ENCODE peak calls at places on chromosomes 6 and 20, in five cellular contexts. D is B cell, X is MM.1S, J is lower lobe of right lung, B is A549. K is an unnamed sample.

GRCh38 chr6:109258129-109258528 is 124.1 kb downstream of the CD164 start:
- DNase-seq in J (no peak), B (no peak), X (no peak), D (no peak), K (no peak)

GRCh38 chr20:19288061-19288460 is 75.6 kb downstream of the SLC24A3 start:
- DNase-seq in X (no peak), B (no peak), J (no peak), D (no peak), K (no peak)

GRCh38 chr6:9795880-9796279 is 619.0 kb downstream of the TFAP2A start:
- DNase-seq in J (no peak), B (no peak), D (no peak), X (no peak), K (no peak)

GRCh38 chr20:3710703-3711417 is 1.5 kb downstream of the SIGLEC1 start:
- DNase-seq in J (peak), X (peak), B (peak), D (peak), K (peak)

GRCh38 chr20:50876816-50877215 is 54.4 kb downstream of the ADNP start:
- DNase-seq in J (no peak), D (no peak), X (no peak), B (no peak), K (peak)

GRCh38 chr6:154380733-154381132 is 24.1 kb upstream of the IPCEF1 start:
- DNase-seq in D (no peak), B (no peak), X (no peak), J (no peak), K (no peak)

GRCh38 chr6:157946865-157947532 is 34.7 kb upstream of the SYNJ2 start:
- DNase-seq in B (no peak), D (no peak), J (no peak), X (peak), K (no peak)

GRCh38 chr6:121645100-121645745 is 209.8 kb downstream of the GJA1 start:
- DNase-seq in D (no peak), J (no peak), X (no peak), B (no peak), K (no peak)

GRCh38 chr6:161374971-161375873 is 101.4 kb upstream of the AGPAT4 start:
- DNase-seq in D (no peak), X (peak), B (no peak), J (peak), K (no peak)

GRCh38 chr6:169654590-169655391 is 47.0 kb downstream of the WDR27 start:
- DNase-seq in J (peak), D (no peak), B (no peak), X (no peak), K (no peak)

GRCh38 chr20:62733250-62733842 is 24.7 kb downstream of the NTSR1 start:
- DNase-seq in B (no peak), D (no peak), J (peak), X (no peak), K (no peak)

GRCh38 chr6:56573142-56573541 is 69.5 kb downstream of the DST start:
- DNase-seq in J (no peak), X (no peak), B (no peak), D (no peak), K (no peak)

GRCh38 chr6:29861521-29862255 is 34.1 kb downstream of the HLA-G start:
- DNase-seq in J (no peak), B (no peak), D (no peak), X (no peak), K (no peak)

GRCh38 chr6:158707120-158707519 is 57.3 kb downstream of the SYTL3 start:
- DNase-seq in J (peak), D (no peak), X (no peak), B (peak), K (no peak)

GRCh38 chr6:149064026-149065017 is 253.2 kb upstream of the TAB2 start:
- DNase-seq in B (no peak), J (no peak), X (no peak), D (no peak), K (no peak)

GRCh38 chr6:42523158-42523814 is 40.5 kb upstream of the UBR2 start:
- DNase-seq in B (no peak), X (no peak), D (no peak), J (no peak), K (no peak)

GRCh38 chr6:135163440-135163738 is 17.7 kb upstream of the MYB start:
- DNase-seq in X (peak), D (no peak), B (no peak), J (no peak), K (no peak)

GRCh38 chr6:126195625-126196236 is 144.2 kb upstream of the CENPW start:
- DNase-seq in J (no peak), B (no peak), X (no peak), D (no peak), K (no peak)

GRCh38 chr20:25220021-25220730 is 24.7 kb downstream of the ENTPD6 start:
- DNase-seq in J (no peak), D (no peak), X (no peak), B (no peak), K (no peak)

GRCh38 chr6:128600397-128600951 is 80.1 kb upstream of the PTPRK start:
- DNase-seq in D (no peak), J (no peak), B (peak), X (peak), K (no peak)

GRCh38 chr6:153729189-153729588 is 309.9 kb upstream of the OPRM1 start:
- DNase-seq in J (no peak), X (no peak), D (no peak), B (no peak), K (no peak)

GRCh38 chr6:45532626-45533258 is 155.0 kb upstream of the SUPT3H start:
- DNase-seq in D (no peak), X (no peak), J (no peak), B (no peak), K (no peak)

GRCh38 chr6:28252507-28252975 is 472 bp upstream of the ZKSCAN4 start:
- DNase-seq in B (no peak), X (no peak), J (no peak), D (no peak), K (no peak)

GRCh38 chr6:15014958-15015357 is 230.9 kb upstream of the JARID2 start:
- DNase-seq in X (no peak), D (no peak), B (no peak), J (no peak), K (no peak)

GRCh38 chr6:149961728-149962425 is 1.9 kb upstream of the ULBP1 start:
- DNase-seq in X (peak), D (peak), B (peak), J (no peak), K (no peak)

GRCh38 chr20:12660918-12661317 is 347.9 kb upstream of the SPTLC3 start:
- DNase-seq in B (no peak), D (no peak), X (no peak), J (no peak), K (no peak)

GRCh38 chr6:35916056-35916455 is 4.8 kb downstream of the SRPK1 start:
- DNase-seq in B (no peak), X (no peak), D (no peak), J (no peak), K (no peak)

GRCh38 chr6:134472661-134473060 is 154.7 kb upstream of the SGK1 start:
- DNase-seq in B (no peak), X (no peak), D (no peak), J (no peak), K (no peak)

DNA sequence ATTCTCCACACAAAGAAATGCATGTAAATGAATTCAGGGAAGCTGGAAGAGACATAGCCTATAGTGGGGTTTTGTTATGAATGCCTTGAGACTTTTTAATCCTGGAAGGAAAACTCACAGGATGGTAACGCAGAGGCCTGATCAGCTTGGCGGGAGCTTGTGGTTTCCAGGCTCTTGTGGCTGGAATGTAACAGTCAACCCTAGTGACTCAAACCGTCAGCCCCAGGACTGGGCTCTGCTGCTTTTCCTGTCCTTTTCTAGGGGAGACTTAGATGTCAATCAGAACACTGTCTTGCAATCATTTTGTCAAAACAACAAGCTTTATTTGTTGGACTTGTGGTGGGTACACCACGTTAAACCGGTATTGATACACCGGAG is 34.9 kb downstream of the KIF25 start:
- DNase-seq in X (no peak), D (no peak), J (no peak), B (no peak), K (no peak)
- TF ChIP-seq CTCF in X (no peak), D (no peak), J (no peak), B (no peak), K (peak)

GRCh38 chr20:10970109-10970508 is 296.3 kb upstream of the JAG1 start:
- DNase-seq in J (no peak), D (no peak), X (no peak), B (no peak), K (no peak)

GRCh38 chr20:10978019-10978702 is 304.4 kb upstream of the JAG1 start:
- DNase-seq in J (no peak), X (no peak), D (no peak), B (no peak), K (no peak)

GRCh38 chr20:10971096-10971495 is 297.3 kb upstream of the JAG1 start:
- DNase-seq in X (no peak), B (no peak), J (no peak), D (no peak), K (no peak)

GRCh38 chr20:10972219-10972860 is 298.5 kb upstream of the JAG1 start:
- DNase-seq in X (no peak), J (no peak), D (no peak), B (no peak), K (no peak)
- TF ChIP-seq CTCF in X (no peak), J (no peak), D (no peak), B (no peak), K (peak)

GRCh38 chr20:57327820-57328219 is 1.8 kb upstream of the SPO11 start:
- DNase-seq in B (no peak), J (no peak), X (no peak), D (no peak), K (no peak)

GRCh38 chr20:57332105-57333089 is 2.8 kb downstream of the SPO11 start:
- DNase-seq in X (peak), B (no peak), D (no peak), J (no peak), K (no peak)

GRCh38 chr20:57330998-57331397 is 1.4 kb downstream of the SPO11 start:
- DNase-seq in D (no peak), J (no peak), X (no peak), B (no peak), K (no peak)

GRCh38 chr20:57326667-57327455 is 2.7 kb upstream of the SPO11 start:
- DNase-seq in J (no peak), X (peak), D (no peak), B (no peak), K (no peak)

GRCh38 chr20:57329608-57330221 is at the start of gene SPO11:
- DNase-seq in D (no peak), J (no peak), B (no peak), X (peak), K (no peak)
- TF ChIP-seq CTCF in D (no peak), J (no peak), B (no peak), X (peak), K (peak)

GRCh38 chr6:74087898-74088297 is 391.9 kb downstream of the CD109 start:
- DNase-seq in J (no peak), B (no peak), X (no peak), D (no peak), K (no peak)
- TF ChIP-seq CTCF in J (no peak), B (peak), X (no peak), D (no peak), K (peak)

K was measured in chondrocyte.